ENCODE peak calls at places on chromosomes 1 and 21, in nine cellular contexts. U is neuronal stem cell, X is IMR-90, W is PC-9, E is DND-41, M is PC-3, C is mammary epithelial cell, P is mesenchymal stem cell, D is GM23248. N is an unnamed sample.
A peak's percentile ranks its signal among the peaks of the same experiment; 100 is the strongest.

GRCh38 chr1:99589186-99589636 is 56.7 kb upstream of the PALMD start:
- DNase-seq in E (no peak), U (no peak), X (no peak), D (no peak), W (no peak), M (no peak), C (no peak), P (no peak), N (no peak)

GRCh38 chr1:196933531-196934189 is 9.9 kb upstream of the CFHR2 start:
- DNase-seq in X (no peak), E (no peak), W (no peak), C (no peak), U (no peak), D (no peak), P (no peak), M (no peak), N (no peak)

GRCh38 chr21:33975548-33976081 is 60.0 kb upstream of the ATP5PO start:
- DNase-seq in X (peak; percentile 43), E (peak; percentile 80), M (peak; percentile 79), P (peak; percentile 79), C (peak; percentile 74), W (peak; percentile 66), D (peak; percentile 74), U (no peak), N (no peak)

GRCh38 chr21:39666681-39667315 is 54.1 kb downstream of the B3GALT5 start:
- DNase-seq in P (no peak), D (no peak), E (no peak), U (no peak), M (no peak), C (no peak), W (no peak), X (no peak), N (no peak)

GRCh38 chr1:9600861-9601834 is 12.4 kb downstream of the TMEM201 start:
- DNase-seq in P (no peak), W (no peak), M (no peak), U (no peak), D (no peak), X (no peak), E (no peak), C (no peak), N (no peak)

GRCh38 chr1:178918955-178919354 is 48.1 kb upstream of the ANGPTL1 start:
- DNase-seq in C (no peak), P (no peak), D (no peak), W (no peak), U (no peak), E (no peak), X (no peak), M (no peak), N (no peak)

GRCh38 chr1:232873931-232874330 is 68.7 kb downstream of the MAP10 start:
- DNase-seq in W (no peak), U (no peak), D (no peak), C (peak; percentile 66), E (no peak), M (no peak), P (no peak), X (no peak), N (no peak)

GRCh38 chr1:202703191-202703590 is 7.1 kb downstream of the SYT2 start:
- DNase-seq in E (no peak), W (no peak), D (no peak), P (no peak), U (no peak), M (no peak), C (no peak), X (no peak), N (no peak)

GRCh38 chr1:3547055-3548005 is 64.0 kb downstream of the MEGF6 start:
- DNase-seq in E (no peak), P (no peak), M (peak; percentile 90), W (peak; percentile 83), D (no peak), C (no peak), U (no peak), X (no peak), N (no peak)

GRCh38 chr1:244381887-244382565 is 69.7 kb downstream of the ADSS2 start:
- DNase-seq in X (peak; percentile 76), C (no peak), M (peak; percentile 36), D (peak; percentile 80), U (no peak), E (no peak), P (peak; percentile 83), W (no peak), N (peak; percentile 77)

GRCh38 chr1:87794788-87795614 is 466.3 kb downstream of the LMO4 start:
- DNase-seq in M (peak; percentile 94), U (no peak), C (peak; percentile 64), W (peak; percentile 93), D (peak; percentile 73), X (peak; percentile 87), P (peak; percentile 52), E (no peak), N (peak; percentile 67)

GRCh38 chr1:112866151-112866550 is 89.8 kb downstream of the SLC16A1 start:
- DNase-seq in D (peak; percentile 62), E (no peak), C (peak; percentile 67), X (peak; percentile 82), U (no peak), P (peak; percentile 50), W (peak; percentile 91), M (peak; percentile 93), N (peak; percentile 81)

GRCh38 chr21:42225042-42225441 is 6.1 kb downstream of the ABCG1 start:
- DNase-seq in X (no peak), C (no peak), W (no peak), M (no peak), U (no peak), P (no peak), E (no peak), D (no peak), N (no peak)

GRCh38 chr1:59061876-59062275 is 235.0 kb upstream of the FGGY start:
- DNase-seq in U (no peak), X (peak; percentile 90), M (peak; percentile 46), D (peak; percentile 96), P (peak; percentile 92), E (no peak), W (no peak), C (no peak), N (peak; percentile 92)

GRCh38 chr1:236947794-236948193 is 56.4 kb downstream of the MT1HL1 start:
- DNase-seq in E (no peak), C (no peak), M (no peak), W (no peak), P (no peak), U (no peak), D (no peak), X (no peak), N (no peak)

DNA sequence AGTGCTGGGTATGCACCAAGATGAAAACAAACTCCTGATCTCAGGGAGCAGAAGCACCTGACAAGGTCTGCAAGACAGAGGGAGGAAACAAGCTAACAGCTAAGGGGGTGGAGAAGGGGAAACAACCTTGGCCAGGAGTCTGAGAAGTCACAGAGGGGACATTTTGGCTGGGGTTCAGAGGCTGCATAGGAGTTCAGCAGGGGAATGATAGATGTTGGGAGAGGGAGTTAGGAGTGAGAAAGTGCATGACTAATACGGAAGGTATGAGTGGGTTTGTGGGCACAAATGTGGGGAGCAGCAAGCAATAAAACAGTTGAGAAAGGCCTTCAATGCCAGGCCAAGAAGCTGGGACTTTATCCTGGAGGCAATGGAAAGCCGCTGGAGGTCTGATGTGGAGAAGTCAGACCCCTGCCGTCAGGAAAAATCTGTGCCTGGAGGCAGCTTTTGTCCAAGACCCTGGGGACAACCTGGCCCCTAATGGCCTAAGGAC is 16.4 kb downstream of the EPHA2 start:
- DNase-seq in W (peak; percentile 89), D (peak; percentile 83), U (no peak), P (peak; percentile 91), X (peak; percentile 85), M (peak; percentile 95), E (no peak), C (peak; percentile 87), N (peak; percentile 95)
- H3K4me2 ChIP-seq in W (peak overlapping the region; percentile 96), D (peak overlapping the region; percentile 46), U (no peak overlapping the region), P (peak overlapping the region; percentile 20), X (peak overlapping the region; percentile 5), M (peak overlapping the region; percentile 63), E (no peak overlapping the region), C (peak overlapping the region; percentile 64), N (peak overlapping the region; percentile 67)

DNA sequence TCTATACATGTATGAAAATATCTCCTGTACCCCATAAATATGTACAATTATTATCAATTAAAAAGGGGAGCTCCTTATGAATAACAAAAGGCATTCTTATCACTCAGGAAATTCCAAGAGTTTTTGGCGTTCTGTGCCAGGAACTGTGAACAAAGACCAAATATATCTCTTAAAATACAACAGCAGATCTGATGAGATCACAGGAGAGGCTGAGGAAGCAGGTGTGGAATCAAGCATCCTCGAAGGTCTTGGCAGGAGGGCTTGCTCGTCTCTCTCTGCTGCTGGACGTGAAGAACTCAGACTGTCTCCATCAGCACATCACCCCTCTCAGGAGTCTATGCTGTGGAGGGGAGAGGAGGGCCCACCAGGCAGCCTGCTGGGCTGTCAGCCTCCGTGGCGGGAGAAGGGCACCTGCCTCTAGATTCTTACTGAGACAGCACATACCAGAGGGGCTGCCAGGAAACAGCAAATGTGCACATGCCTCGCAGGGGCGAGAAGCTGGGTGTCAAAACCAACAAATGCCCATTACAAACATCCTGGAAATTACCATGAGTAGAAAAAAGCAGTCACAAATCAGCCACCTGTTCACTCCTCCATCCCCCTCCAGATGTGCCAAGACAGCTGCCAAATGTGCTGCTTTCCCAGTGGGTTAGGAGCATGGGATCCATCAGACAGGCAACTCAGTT is 30.8 kb upstream of the FAM89A start:
- DNase-seq in U (no peak), P (no peak), D (no peak), M (no peak), W (no peak), E (no peak), X (no peak), C (no peak), N (peak; percentile 27)
- H3K4me2 ChIP-seq in U (no peak overlapping the region), P (no peak overlapping the region), D (no peak overlapping the region), M (no peak overlapping the region), W (no peak overlapping the region), E (no peak overlapping the region), X (no peak overlapping the region), C (no peak overlapping the region), N (no peak overlapping the region)

DNA sequence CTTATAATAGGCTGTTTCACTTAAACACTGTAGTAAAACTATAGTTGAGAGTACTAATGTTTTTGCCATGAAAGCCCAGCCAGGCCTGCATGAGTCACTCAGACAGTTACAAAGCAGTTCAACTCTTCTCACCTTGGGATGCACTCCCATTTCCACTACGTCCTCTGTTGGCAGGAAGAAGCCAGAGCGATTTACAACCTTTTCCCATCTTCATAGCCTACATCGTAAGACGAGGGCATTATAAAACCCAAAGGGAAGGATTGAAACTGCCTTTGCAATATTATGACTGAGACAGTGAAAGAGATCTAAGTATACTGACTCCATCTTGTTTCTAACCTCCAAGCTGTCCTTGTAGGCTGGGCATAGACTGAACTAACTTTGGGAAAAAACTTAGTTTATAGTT is 71.8 kb upstream of the CSF1 start:
- DNase-seq in D (peak; percentile 77), E (no peak), W (peak; percentile 34), X (peak; percentile 77), U (no peak), M (peak; percentile 66), C (peak; percentile 57), P (peak; percentile 70), N (peak; percentile 69)
- H3K4me2 ChIP-seq in D (no peak overlapping the region), E (no peak overlapping the region), W (no peak overlapping the region), X (no peak overlapping the region), U (no peak overlapping the region), M (peak overlapping the region; percentile 9), C (no peak overlapping the region), P (no peak overlapping the region), N (no peak overlapping the region)

DNA sequence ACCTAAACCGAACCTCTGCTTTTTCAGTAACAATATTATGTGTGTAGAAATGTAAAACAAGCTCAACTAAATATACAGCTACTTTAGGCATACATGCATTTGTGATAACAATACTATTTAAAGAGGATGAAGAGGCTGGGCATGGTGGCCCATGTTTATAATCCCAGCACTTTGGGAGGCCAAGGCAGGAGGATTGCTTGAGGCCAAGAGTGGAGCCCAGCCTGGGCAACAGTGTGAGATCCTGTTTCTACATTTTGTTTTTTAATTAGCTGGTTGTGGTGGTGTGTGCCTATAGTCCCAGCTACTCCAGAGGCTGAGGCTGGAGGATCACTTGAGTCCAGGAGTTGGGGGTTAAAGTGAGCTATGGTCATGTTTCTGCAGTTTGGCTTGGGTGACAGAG is 73.6 kb upstream of the LYPLAL1 start:
- DNase-seq in U (no peak), X (no peak), E (no peak), P (no peak), W (no peak), C (no peak), D (no peak), M (no peak), N (no peak)
- H3K4me2 ChIP-seq in U (no peak overlapping the region), X (no peak overlapping the region), E (no peak overlapping the region), P (no peak overlapping the region), W (no peak overlapping the region), C (no peak overlapping the region), D (no peak overlapping the region), M (no peak overlapping the region), N (no peak overlapping the region)